ENCODE peak calls at places on chromosomes 11 and 22, in five cellular contexts. W is astrocyte of the spinal cord, A is NCI-H460, Z is HTR-8/SVneo, B is GM19239. L is an unnamed sample.

GRCh38 chr11:134071306-134071705 is 2.4 kb downstream of the JAM3 start:
- DNase-seq in B (no peak), Z (no peak), W (no peak), A (no peak), L (no peak)

GRCh38 chr11:88489030-88489429 is 151.5 kb upstream of the CTSC start:
- DNase-seq in W (peak), A (no peak), B (no peak), Z (no peak), L (no peak)

GRCh38 chr11:68651208-68651984 is 32.9 kb upstream of the GAL start:
- DNase-seq in Z (no peak), W (peak), B (no peak), A (no peak), L (no peak)

GRCh38 chr11:83192846-83193245 is 666 bp upstream of the ANKRD42 start:
- DNase-seq in A (no peak), Z (no peak), W (no peak), B (no peak), L (no peak)

GRCh38 chr11:65288706-65289536 is 25.7 kb upstream of the CDC42EP2 start:
- DNase-seq in A (no peak), Z (no peak), W (no peak), B (no peak), L (no peak)

GRCh38 chr11:122601131-122602125 is 54.1 kb upstream of the UBASH3B start:
- DNase-seq in Z (peak), W (peak), B (no peak), A (no peak), L (no peak)

GRCh38 chr11:58675344-58676155 is 53.1 kb downstream of the CNTF start:
- DNase-seq in A (peak), Z (peak), B (peak), W (peak), L (peak)

GRCh38 chr22:35174398-35174797 is 82.9 kb upstream of the HMGXB4 start:
- DNase-seq in W (no peak), B (no peak), A (no peak), Z (no peak), L (no peak)

GRCh38 chr11:64619811-64620285 is 28.8 kb downstream of the SLC22A12 start:
- DNase-seq in B (no peak), Z (peak), W (peak), A (no peak), L (no peak)

GRCh38 chr22:39155421-39155820 is 2.9 kb upstream of the CBX7 start:
- DNase-seq in W (no peak), A (no peak), Z (no peak), B (no peak), L (no peak)

GRCh38 chr22:50526849-50527801 is 1.7 kb upstream of the SCO2 start:
- DNase-seq in W (no peak), Z (no peak), A (no peak), B (no peak), L (no peak)

GRCh38 chr11:77036398-77036797 is 2.2 kb downstream of the B3GNT6 start:
- DNase-seq in Z (no peak), A (no peak), W (no peak), B (no peak), L (no peak)

GRCh38 chr11:44760917-44761545 is 34.3 kb downstream of the TSPAN18 start:
- DNase-seq in W (peak), A (peak), B (no peak), Z (peak), L (no peak)

GRCh38 chr11:45801723-45802315 is 3.1 kb upstream of the SLC35C1 start:
- DNase-seq in A (no peak), W (no peak), B (no peak), Z (no peak), L (no peak)

GRCh38 chr11:65489061-65489705 is 9.7 kb upstream of the MALAT1 start:
- DNase-seq in Z (peak), B (no peak), W (peak), A (no peak), L (no peak)

GRCh38 chr22:20187777-20188566 is 37.1 kb upstream of the CCDC188 start:
- DNase-seq in Z (no peak), W (no peak), B (no peak), A (no peak), L (no peak)

GRCh38 chr11:74822187-74822586 is 73.5 kb downstream of the RNF169 start:
- DNase-seq in A (no peak), B (no peak), W (peak), Z (no peak), L (no peak)